ENCODE peak calls at places on chromosomes 7 and 10, in five cellular contexts. One of them, this sample, is unnamed.

GRCh38 chr7:1055491-1056005 is 11.2 kb downstream of the GPR146 start:
- DNase-seq in NCI-H1105: no peak
- DNase-seq in T follicular helper cell: no peak
- DNase-seq in EL: no peak
- DNase-seq in endothelial cell: no peak
- DNase-seq in this sample: no peak

GRCh38 chr10:123916775-123917174 is 25.2 kb upstream of the CPXM2 start:
- DNase-seq in NCI-H1105: no peak
- DNase-seq in T follicular helper cell: no peak
- DNase-seq in EL: no peak
- DNase-seq in endothelial cell: no peak
- DNase-seq in this sample: no peak

GRCh38 chr7:70316745-70317144 is 718.5 kb downstream of the AUTS2 start:
- DNase-seq in NCI-H1105: no peak
- DNase-seq in T follicular helper cell: no peak
- DNase-seq in EL: no peak
- DNase-seq in endothelial cell: no peak
- DNase-seq in this sample: no peak

GRCh38 chr10:101839421-101840063 is 4.1 kb downstream of the KCNIP2 start:
- DNase-seq in NCI-H1105: peak; percentile 27
- DNase-seq in T follicular helper cell: peak; percentile 47
- DNase-seq in EL: peak; percentile 62
- DNase-seq in endothelial cell: peak; percentile 67
- DNase-seq in this sample: no peak

GRCh38 chr7:77714195-77714594 is 17.9 kb downstream of the RSBN1L start:
- DNase-seq in NCI-H1105: no peak
- DNase-seq in T follicular helper cell: no peak
- DNase-seq in EL: no peak
- DNase-seq in endothelial cell: no peak
- DNase-seq in this sample: no peak

GRCh38 chr7:155490697-155491628 is 33.0 kb downstream of the EN2 start:
- DNase-seq in NCI-H1105: no peak
- DNase-seq in T follicular helper cell: no peak
- DNase-seq in EL: peak; percentile 36
- DNase-seq in endothelial cell: peak; percentile 89
- DNase-seq in this sample: no peak

GRCh38 chr7:24786941-24787340 is 29.7 kb upstream of the GSDME start:
- DNase-seq in NCI-H1105: no peak
- DNase-seq in T follicular helper cell: no peak
- DNase-seq in EL: peak; percentile 98
- DNase-seq in endothelial cell: no peak
- DNase-seq in this sample: peak; percentile 94

GRCh38 chr10:639751-640672 is 49.5 kb downstream of the DIP2C start:
- DNase-seq in NCI-H1105: no peak
- DNase-seq in T follicular helper cell: no peak
- DNase-seq in EL: no peak
- DNase-seq in endothelial cell: no peak
- DNase-seq in this sample: no peak

GRCh38 chr7:1459930-1460756 is 873 bp upstream of the MICALL2 start:
- DNase-seq in NCI-H1105: no peak
- DNase-seq in T follicular helper cell: no peak
- DNase-seq in EL: peak; percentile 28
- DNase-seq in endothelial cell: no peak
- DNase-seq in this sample: peak; percentile 35

GRCh38 chr10:93139059-93139658 is 65.5 kb downstream of the CYP26A1 start:
- DNase-seq in NCI-H1105: no peak
- DNase-seq in T follicular helper cell: no peak
- DNase-seq in EL: no peak
- DNase-seq in endothelial cell: no peak
- DNase-seq in this sample: no peak

GRCh38 chr10:48899781-48900180 is 39.9 kb downstream of the LRRC18 start:
- DNase-seq in NCI-H1105: no peak
- DNase-seq in T follicular helper cell: no peak
- DNase-seq in EL: no peak
- DNase-seq in endothelial cell: no peak
- DNase-seq in this sample: no peak

GRCh38 chr10:57694956-57695605 is 572.6 kb downstream of the IPMK start:
- DNase-seq in NCI-H1105: no peak
- DNase-seq in T follicular helper cell: no peak
- DNase-seq in EL: peak; percentile 18
- DNase-seq in endothelial cell: no peak
- DNase-seq in this sample: peak; percentile 50

GRCh38 chr7:120273476-120273975 is 551 bp downstream of the KCND2 start:
- DNase-seq in NCI-H1105: peak; percentile 90
- DNase-seq in T follicular helper cell: no peak
- DNase-seq in EL: peak; percentile 0
- DNase-seq in endothelial cell: peak; percentile 38
- DNase-seq in this sample: peak; percentile 16

GRCh38 chr7:78752554-78752953 is 700.9 kb downstream of the MAGI2 start:
- DNase-seq in NCI-H1105: no peak
- DNase-seq in T follicular helper cell: no peak
- DNase-seq in EL: no peak
- DNase-seq in endothelial cell: no peak
- DNase-seq in this sample: no peak

GRCh38 chr10:99433378-99434020 is 3.1 kb upstream of the GOT1 start:
- DNase-seq in NCI-H1105: no peak
- DNase-seq in T follicular helper cell: no peak
- DNase-seq in EL: no peak
- DNase-seq in endothelial cell: no peak
- DNase-seq in this sample: no peak

GRCh38 chr7:149459540-149460433 is 1.1 kb downstream of the ZNF777 start:
- DNase-seq in NCI-H1105: no peak
- DNase-seq in T follicular helper cell: no peak
- DNase-seq in EL: peak; percentile 22
- DNase-seq in endothelial cell: peak; percentile 33
- DNase-seq in this sample: no peak

GRCh38 chr10:72263613-72264241 is 10.0 kb upstream of the DDIT4 start:
- DNase-seq in NCI-H1105: peak; percentile 75
- DNase-seq in T follicular helper cell: no peak
- DNase-seq in EL: no peak
- DNase-seq in endothelial cell: no peak
- DNase-seq in this sample: no peak

GRCh38 chr7:100629117-100629711 is 12.1 kb downstream of the TFR2 start:
- DNase-seq in NCI-H1105: no peak
- DNase-seq in T follicular helper cell: no peak
- DNase-seq in EL: peak; percentile 39
- DNase-seq in endothelial cell: peak; percentile 71
- DNase-seq in this sample: no peak

GRCh38 chr10:689433-690226 is at the start of gene DIP2C:
- DNase-seq in NCI-H1105: peak; percentile 38
- DNase-seq in T follicular helper cell: no peak
- DNase-seq in EL: peak; percentile 82
- DNase-seq in endothelial cell: peak; percentile 71
- DNase-seq in this sample: peak; percentile 67

GRCh38 chr10:232878-233277 is 97.6 kb downstream of the ZMYND11 start:
- DNase-seq in NCI-H1105: no peak
- DNase-seq in T follicular helper cell: no peak
- DNase-seq in EL: no peak
- DNase-seq in endothelial cell: no peak
- DNase-seq in this sample: no peak

GRCh38 chr10:100909506-100910260 is 3.1 kb upstream of the SLF2 start:
- DNase-seq in NCI-H1105: no peak
- DNase-seq in T follicular helper cell: no peak
- DNase-seq in EL: no peak
- DNase-seq in endothelial cell: no peak
- DNase-seq in this sample: no peak

GRCh38 chr7:43362652-43363428 is 220.1 kb upstream of the STK17A start:
- DNase-seq in NCI-H1105: peak; percentile 61
- DNase-seq in T follicular helper cell: no peak
- DNase-seq in EL: peak; percentile 56
- DNase-seq in endothelial cell: peak; percentile 30
- DNase-seq in this sample: peak; percentile 15

GRCh38 chr7:6435486-6436384 is 12.0 kb downstream of the DAGLB start:
- DNase-seq in NCI-H1105: peak; percentile 76
- DNase-seq in T follicular helper cell: peak; percentile 83
- DNase-seq in EL: peak; percentile 83
- DNase-seq in endothelial cell: peak; percentile 94
- DNase-seq in this sample: peak; percentile 82

GRCh38 chr7:92634924-92635519 is 44.8 kb upstream of the FAM133B start:
- DNase-seq in NCI-H1105: no peak
- DNase-seq in T follicular helper cell: no peak
- DNase-seq in EL: peak; percentile 85
- DNase-seq in endothelial cell: no peak
- DNase-seq in this sample: peak; percentile 88

GRCh38 chr10:126595160-126595559 is 75.3 kb downstream of the C10orf90 start:
- DNase-seq in NCI-H1105: no peak
- DNase-seq in T follicular helper cell: no peak
- DNase-seq in EL: no peak
- DNase-seq in endothelial cell: no peak
- DNase-seq in this sample: no peak

GRCh38 chr7:144817001-144817400 is 18.9 kb downstream of the TPK1 start:
- DNase-seq in NCI-H1105: no peak
- DNase-seq in T follicular helper cell: no peak
- DNase-seq in EL: no peak
- DNase-seq in endothelial cell: no peak
- DNase-seq in this sample: no peak

GRCh38 chr7:100543586-100543985 is 4.6 kb downstream of the AGFG2 start:
- DNase-seq in NCI-H1105: no peak
- DNase-seq in T follicular helper cell: no peak
- DNase-seq in EL: no peak
- DNase-seq in endothelial cell: no peak
- DNase-seq in this sample: no peak

GRCh38 chr7:65475734-65476319 is 102.2 kb downstream of the ZNF92 start:
- DNase-seq in NCI-H1105: no peak
- DNase-seq in T follicular helper cell: no peak
- DNase-seq in EL: no peak
- DNase-seq in endothelial cell: peak; percentile 5
- DNase-seq in this sample: no peak

GRCh38 chr10:123972481-123973401 is 81.1 kb upstream of the CPXM2 start:
- DNase-seq in NCI-H1105: no peak
- DNase-seq in T follicular helper cell: no peak
- DNase-seq in EL: no peak
- DNase-seq in endothelial cell: peak; percentile 52
- DNase-seq in this sample: no peak

GRCh38 chr10:88966785-88967184 is 14.2 kb upstream of the ACTA2 start:
- DNase-seq in NCI-H1105: no peak
- DNase-seq in T follicular helper cell: no peak
- DNase-seq in EL: no peak
- DNase-seq in endothelial cell: no peak
- DNase-seq in this sample: no peak

GRCh38 chr10:29304259-29305030 is 15.6 kb downstream of the LYZL1 start:
- DNase-seq in NCI-H1105: no peak
- DNase-seq in T follicular helper cell: no peak
- DNase-seq in EL: peak; percentile 75
- DNase-seq in endothelial cell: peak; percentile 65
- DNase-seq in this sample: peak; percentile 73

GRCh38 chr7:23350466-23350865 is 51.3 kb downstream of the MALSU1 start:
- DNase-seq in NCI-H1105: no peak
- DNase-seq in T follicular helper cell: no peak
- DNase-seq in EL: no peak
- DNase-seq in endothelial cell: no peak
- DNase-seq in this sample: no peak

This sample was measured in astrocyte of the spinal cord.